ENCODE peak calls at places on chromosomes 13 and 19, in six cellular contexts. X is H1, D is mesenchymal stem cell, F is mesendoderm, S is IMR-90, O is trophoblast cell. N is an unnamed sample.

GRCh38 chr13:20118268-20119140 is 42.3 kb downstream of the GJA3 start:
- DNase-seq in X (no peak), S (no peak), F (peak), D (peak), O (peak), N (no peak)

GRCh38 chr19:13796301-13797057 is 1.2 kb downstream of the ZSWIM4 start:
- DNase-seq in S (peak), X (no peak), D (peak), O (peak), F (peak), N (no peak)

GRCh38 chr13:99658266-99658991 is 157.2 kb downstream of the TM9SF2 start:
- DNase-seq in F (peak), O (peak), S (peak), X (no peak), D (peak), N (peak)

GRCh38 chr19:14632286-14632685 is 42.4 kb downstream of the ADGRE3 start:
- DNase-seq in S (peak), O (peak), X (no peak), D (peak), F (peak), N (no peak)

GRCh38 chr13:26442541-26442940 is 114.9 kb upstream of the WASF3 start:
- DNase-seq in D (peak), X (no peak), S (peak), F (peak), O (peak), N (no peak)

GRCh38 chr13:92103673-92104296 is 705.4 kb downstream of the GPC5 start:
- DNase-seq in D (peak), S (peak), F (peak), X (no peak), O (peak), N (no peak)

GRCh38 chr19:49677901-49678674 is 1.0 kb downstream of the PRMT1 start:
- DNase-seq in X (peak), O (peak), D (peak), F (peak), S (peak), N (peak)

GRCh38 chr19:16088351-16088984 is 12.2 kb downstream of the TPM4 start:
- DNase-seq in S (no peak), X (no peak), D (no peak), O (no peak), F (no peak), N (no peak)

GRCh38 chr13:95087746-95088305 is 213.4 kb downstream of the ABCC4 start:
- DNase-seq in F (no peak), D (peak), O (peak), X (no peak), S (peak), N (no peak)

GRCh38 chr19:30001794-30002193 is 59.8 kb downstream of the URI1 start:
- DNase-seq in D (peak), O (peak), S (peak), X (no peak), F (no peak), N (no peak)

GRCh38 chr19:19711306-19711933 is 21.5 kb downstream of the ZNF14 start:
- DNase-seq in S (no peak), D (no peak), F (peak), O (no peak), X (no peak), N (no peak)

GRCh38 chr19:13951799-13952153 is 533 bp upstream of the DCAF15 start:
- DNase-seq in F (no peak), D (no peak), O (no peak), S (no peak), X (no peak), N (no peak)

GRCh38 chr13:113584205-113584869 is at the start of gene TFDP1:
- DNase-seq in D (peak), X (peak), O (peak), S (peak), F (peak), N (peak)

GRCh38 chr19:15374796-15375440 is 4.7 kb downstream of the AKAP8 start:
- DNase-seq in O (no peak), X (no peak), S (no peak), D (no peak), F (no peak), N (no peak)

GRCh38 chr19:2255112-2255845 is 938 bp downstream of the JSRP1 start:
- DNase-seq in S (no peak), F (no peak), D (no peak), O (no peak), X (no peak), N (no peak)

GRCh38 chr19:16338470-16339360 is 14.1 kb downstream of the KLF2 start:
- DNase-seq in D (peak), O (no peak), X (no peak), F (peak), S (peak), N (no peak)

GRCh38 chr19:7681336-7682174 is 922 bp downstream of the TRAPPC5 start:
- DNase-seq in F (peak), S (peak), O (peak), D (peak), X (peak), N (peak)

GRCh38 chr13:44386932-44387556 is 13.4 kb downstream of the SERP2 start:
- DNase-seq in O (peak), S (no peak), D (no peak), X (no peak), F (peak), N (no peak)

GRCh38 chr19:39413269-39413902 is 917 bp downstream of the PLEKHG2 start:
- DNase-seq in F (peak), O (peak), S (peak), X (no peak), D (peak), N (no peak)

GRCh38 chr19:12733369-12733896 is 1.1 kb downstream of the TRIR start:
- DNase-seq in D (peak), S (peak), X (no peak), O (peak), F (peak), N (peak)

GRCh38 chr13:91401916-91402315 is 3.5 kb downstream of the GPC5 start:
- DNase-seq in S (no peak), O (no peak), D (no peak), F (no peak), X (no peak), N (no peak)

GRCh38 chr19:2341987-2342386 is 13.5 kb downstream of the SPPL2B start:
- DNase-seq in D (no peak), O (peak), X (no peak), F (no peak), S (no peak), N (no peak)

GRCh38 chr13:30181856-30182651 is 125.3 kb downstream of the KATNAL1 start:
- DNase-seq in F (peak), D (no peak), S (no peak), O (no peak), X (no peak), N (no peak)

GRCh38 chr13:65268009-65268408 is 1962.1 kb downstream of the PCDH9 start:
- DNase-seq in F (no peak), S (no peak), O (no peak), X (no peak), D (no peak), N (no peak)

GRCh38 chr13:37375724-37376123 is 222.8 kb downstream of the POSTN start:
- DNase-seq in S (peak), O (no peak), F (no peak), D (no peak), X (no peak), N (no peak)

GRCh38 chr13:83943530-83944279 is 61.4 kb upstream of the SLITRK1 start:
- DNase-seq in O (no peak), D (no peak), F (peak), X (no peak), S (no peak), N (no peak)

GRCh38 chr13:113192902-113193301 is 15.6 kb downstream of the PCID2 start:
- DNase-seq in S (peak), O (no peak), F (no peak), X (no peak), D (peak), N (no peak)

GRCh38 chr19:46723471-46723870 is 6.6 kb upstream of the PRKD2 start:
- DNase-seq in D (no peak), X (no peak), O (no peak), S (no peak), F (no peak), N (no peak)

DNA sequence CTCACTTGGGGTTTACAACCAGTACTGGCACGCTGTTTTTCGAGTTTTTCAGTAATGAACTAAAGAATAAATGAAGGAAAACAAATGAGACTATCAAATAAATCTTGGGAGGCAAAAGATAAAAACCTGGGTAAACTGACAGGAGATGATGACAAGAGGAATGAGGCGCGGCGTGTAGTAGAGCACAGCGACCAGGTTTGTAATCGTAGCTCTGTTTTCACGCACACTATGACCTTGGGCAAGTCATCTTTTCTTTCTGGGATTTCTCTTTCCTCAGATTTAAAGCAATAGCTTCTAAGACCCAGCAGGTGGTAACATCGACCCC is 419 bp downstream of the MRPS31 start:
- DNase-seq in D (no peak), F (no peak), S (no peak), X (no peak), O (no peak), N (no peak)
- H3K18ac ChIP-seq in D (peak), F (no peak), S (no peak), X (no peak), O (no peak), N (peak)

DNA sequence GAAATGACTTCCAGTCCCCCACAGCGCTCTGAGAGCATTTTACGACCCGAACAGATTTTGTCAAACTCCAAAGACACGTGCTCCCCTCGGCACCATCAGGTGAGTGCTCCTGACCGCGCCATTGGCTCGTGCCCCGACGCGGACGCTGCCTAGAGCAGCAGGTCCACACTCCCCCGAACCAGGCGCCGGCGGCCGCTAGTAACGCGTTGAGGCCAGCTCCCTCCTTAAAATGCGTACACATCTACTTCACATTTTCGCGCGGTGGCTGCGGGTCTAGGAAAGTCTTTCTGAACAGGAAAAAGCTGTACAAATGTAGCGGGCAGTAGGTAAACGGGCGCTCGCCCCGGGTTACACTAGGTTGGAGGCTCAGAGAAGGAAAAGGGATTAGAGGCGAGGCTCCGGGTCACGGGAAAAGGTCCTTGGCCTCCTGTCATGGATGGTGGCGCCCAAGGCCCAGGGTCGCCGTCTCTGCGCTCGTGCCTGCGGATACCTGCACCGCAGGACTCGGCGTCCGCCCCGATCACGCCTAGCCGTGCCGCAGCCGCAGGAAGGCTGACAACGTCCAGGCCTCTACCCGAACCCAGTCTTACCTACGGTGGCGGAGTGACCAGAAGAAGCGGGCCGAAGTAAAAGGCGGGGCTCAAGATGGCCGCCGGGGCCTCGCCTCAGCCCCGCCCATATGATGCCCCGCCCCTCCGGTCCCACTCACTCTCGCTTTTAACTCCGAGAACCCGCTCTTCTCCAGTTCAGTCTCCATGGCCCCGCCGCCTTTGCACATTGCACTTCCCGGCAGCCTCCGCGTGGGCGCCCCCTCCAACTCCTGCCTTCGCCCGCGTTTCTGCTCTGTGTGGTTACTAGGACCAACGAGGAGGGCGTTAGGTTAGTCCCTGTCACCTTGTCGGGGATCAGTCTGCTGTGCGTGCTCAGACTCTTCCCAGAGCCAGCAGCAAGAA is at the start of gene ESD:
- DNase-seq in D (peak), O (peak), X (peak), S (peak), F (peak), N (peak)
- H3K4me3 ChIP-seq in D (peak), O (peak), X (peak), S (peak), F (peak), N (peak)

GRCh38 chr19:55348317-55349034 is 6.0 kb downstream of the COX6B2 start:
- DNase-seq in D (no peak), X (no peak), F (peak), O (no peak), S (no peak), N (no peak)
- H3K18ac ChIP-seq in D (no peak), X (peak), F (no peak), O (no peak), S (no peak), N (peak)

GRCh38 chr19:10979950-10980349 is 19.1 kb downstream of the SMARCA4 start:
- DNase-seq in D (no peak), O (no peak), X (no peak), F (no peak), S (no peak), N (no peak)

GRCh38 chr19:10977773-10978155 is 16.9 kb downstream of the SMARCA4 start:
- DNase-seq in D (no peak), S (no peak), F (no peak), O (no peak), X (no peak), N (no peak)

GRCh38 chr19:10975374-10976036 is 14.7 kb downstream of the SMARCA4 start:
- DNase-seq in O (peak), F (no peak), X (no peak), S (peak), D (peak), N (no peak)

GRCh38 chr19:10971107-10971715 is 10.4 kb downstream of the SMARCA4 start:
- DNase-seq in D (no peak), S (no peak), X (no peak), F (peak), O (no peak), N (no peak)

DNA sequence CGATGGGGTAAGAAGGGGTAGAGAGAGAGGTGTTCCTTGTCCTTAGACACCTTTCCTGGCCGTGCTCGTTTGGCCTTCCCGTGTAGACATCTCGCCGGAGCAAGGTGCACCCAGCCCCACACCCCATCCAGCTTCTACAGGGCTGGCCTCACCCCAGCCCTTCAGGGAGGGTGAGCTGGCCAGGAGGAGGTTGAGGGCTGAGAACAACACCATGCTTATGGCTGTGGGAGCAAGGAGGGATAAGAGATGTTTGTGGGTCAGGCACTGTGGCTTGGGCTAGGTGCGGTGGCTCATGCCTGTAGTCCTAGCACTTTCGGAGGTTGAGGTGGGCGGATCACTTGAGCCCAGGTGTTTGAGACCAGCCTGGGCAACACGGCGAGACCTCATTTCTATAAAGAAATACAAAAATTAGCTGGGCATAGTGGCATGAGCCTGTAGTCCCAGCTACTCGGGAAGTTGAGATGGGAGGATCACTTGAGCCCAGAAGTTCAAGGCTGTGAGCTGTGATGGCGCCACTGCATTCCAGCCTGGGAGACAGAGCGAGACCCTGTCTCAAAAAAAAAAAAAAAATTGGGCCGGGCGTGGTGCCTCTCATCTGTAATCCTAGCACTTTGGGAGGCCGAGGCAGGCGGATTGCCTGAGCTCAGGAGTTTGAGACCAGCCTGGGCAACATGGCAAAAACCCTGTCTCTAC is 15.5 kb downstream of the SMARCA4 start:
- DNase-seq in F (no peak), D (no peak), S (no peak), X (no peak), O (peak), N (no peak)
- H3K4me3 ChIP-seq in F (no peak), D (peak), S (no peak), X (no peak), O (no peak), N (no peak)

GRCh38 chr19:54189020-54189667 is at the start of gene MBOAT7:
- DNase-seq in S (no peak), D (no peak), F (no peak), X (no peak), O (peak), N (no peak)
- H3K18ac ChIP-seq in S (peak), D (peak), F (peak), X (peak), O (peak), N (peak)